ENCODE peak calls at places on chromosomes 3 and 15, in seven cellular contexts. M, D, H, F, Z, G and A are unnamed samples.

GRCh38 chr3:159817571-159817970 is 171.1 kb upstream of the IL12A start:
- DNase-seq in H (no peak), M (no peak), Z (no peak), D (no peak), F (no peak), G (no peak), A (no peak)

GRCh38 chr15:69313437-69314000 is 14.8 kb downstream of the PAQR5 start:
- DNase-seq in H (no peak), F (no peak), Z (no peak), G (no peak), D (no peak), M (no peak), A (no peak)

GRCh38 chr3:177687291-177687690 is 490.0 kb upstream of the TBL1XR1 start:
- DNase-seq in H (no peak), Z (no peak), M (no peak), D (no peak), G (no peak), F (no peak), A (no peak)

GRCh38 chr3:133113526-133113925 is 75.3 kb downstream of the TMEM108 start:
- DNase-seq in G (no peak), H (no peak), F (no peak), Z (peak; percentile 30), D (no peak), M (no peak), A (no peak)

GRCh38 chr15:78565951-78566774 is 843 bp downstream of the CHRNA5 start:
- DNase-seq in F (no peak), H (no peak), G (peak; percentile 13), D (no peak), Z (peak; percentile 60), M (no peak), A (no peak)

GRCh38 chr15:67066041-67067021 is 929 bp downstream of the SMAD3 start:
- DNase-seq in M (no peak), G (peak; percentile 35), Z (peak; percentile 44), H (peak; percentile 60), F (peak; percentile 31), D (peak; percentile 51), A (no peak)

GRCh38 chr3:142929109-142929508 is 34.4 kb downstream of the PAQR9 start:
- DNase-seq in H (peak; percentile 43), Z (peak; percentile 66), G (peak; percentile 49), F (no peak), D (no peak), M (peak; percentile 36), A (no peak)

GRCh38 chr3:71215351-71215750 is 368.2 kb downstream of the FOXP1 start:
- DNase-seq in H (no peak), G (no peak), F (no peak), M (no peak), Z (no peak), D (no peak), A (no peak)

GRCh38 chr3:105806361-105806760 is 62.5 kb downstream of the CBLB start:
- DNase-seq in M (no peak), Z (peak; percentile 82), H (no peak), D (peak; percentile 68), G (peak; percentile 65), F (no peak), A (no peak)

GRCh38 chr3:9690451-9691450 is 12.9 kb upstream of the CPNE9 start:
- DNase-seq in M (peak; percentile 51), F (no peak), D (peak; percentile 26), Z (no peak), G (peak; percentile 76), H (no peak), A (no peak)

GRCh38 chr3:12670789-12671450 is 7.0 kb upstream of the RAF1 start:
- DNase-seq in F (no peak), D (no peak), M (no peak), H (no peak), G (no peak), Z (no peak), A (no peak)

GRCh38 chr3:49654955-49655556 is 19.1 kb upstream of the APEH start:
- DNase-seq in G (no peak), D (no peak), H (no peak), F (no peak), Z (no peak), M (no peak), A (no peak)

GRCh38 chr3:43760951-43761350 is 70.2 kb downstream of the ABHD5 start:
- DNase-seq in D (no peak), M (no peak), G (no peak), Z (no peak), H (no peak), F (no peak), A (no peak)

GRCh38 chr3:197407053-197407452 is 108.6 kb upstream of the DLG1 start:
- DNase-seq in H (no peak), F (no peak), Z (no peak), G (no peak), D (no peak), M (no peak), A (no peak)

GRCh38 chr3:105790534-105790933 is 78.3 kb downstream of the CBLB start:
- DNase-seq in F (no peak), M (no peak), D (no peak), Z (no peak), G (no peak), H (no peak), A (no peak)

GRCh38 chr3:20264900-20265567 is 79.0 kb upstream of the SGO1 start:
- DNase-seq in Z (no peak), H (no peak), G (no peak), D (no peak), M (no peak), F (no peak), A (no peak)

GRCh38 chr15:40295297-40295696 is 12.4 kb upstream of the ANKRD63 start:
- DNase-seq in H (no peak), G (no peak), Z (no peak), M (no peak), D (no peak), F (no peak), A (no peak)

GRCh38 chr15:75170711-75171341 is 30.9 kb upstream of the C15orf39 start:
- DNase-seq in G (peak; percentile 64), F (no peak), Z (no peak), H (no peak), M (no peak), D (no peak), A (no peak)

GRCh38 chr15:48584090-48584831 is 61.2 kb downstream of the FBN1 start:
- DNase-seq in D (no peak), Z (no peak), H (no peak), G (no peak), F (no peak), M (no peak), A (no peak)

GRCh38 chr3:59313365-59313764 is 263.5 kb upstream of the CFAP20DC start:
- DNase-seq in G (peak; percentile 56), D (no peak), F (no peak), Z (peak; percentile 1), M (peak; percentile 62), H (peak; percentile 44), A (no peak)

GRCh38 chr3:177591371-177591770 is 394.1 kb upstream of the TBL1XR1 start:
- DNase-seq in G (peak; percentile 23), M (no peak), F (no peak), D (no peak), Z (no peak), H (no peak), A (no peak)

GRCh38 chr3:65761431-65761830 is 277.3 kb downstream of the MAGI1 start:
- DNase-seq in M (no peak), F (no peak), D (no peak), Z (no peak), G (no peak), H (no peak), A (no peak)

GRCh38 chr3:150248116-150248864 is 159.8 kb upstream of the TSC22D2 start:
- DNase-seq in D (no peak), H (no peak), Z (peak; percentile 94), G (peak; percentile 81), F (no peak), M (no peak), A (no peak)

GRCh38 chr15:42092666-42093445 is 1.5 kb downstream of the PLA2G4D start:
- DNase-seq in G (no peak), D (no peak), M (no peak), F (no peak), Z (no peak), H (no peak), A (no peak)

GRCh38 chr3:78659386-78659987 is 1108.3 kb downstream of the ROBO1 start:
- DNase-seq in Z (peak; percentile 57), M (no peak), F (no peak), H (no peak), G (peak; percentile 67), D (no peak), A (no peak)

GRCh38 chr3:14634763-14635400 is 16.7 kb upstream of the CCDC174 start:
- DNase-seq in Z (peak; percentile 84), M (no peak), D (no peak), H (no peak), F (no peak), G (no peak), A (no peak)

GRCh38 chr3:11904157-11904556 is 57.5 kb upstream of the TAMM41 start:
- DNase-seq in H (no peak), D (no peak), Z (no peak), M (no peak), F (no peak), G (no peak), A (no peak)

GRCh38 chr15:68367992-68368391 is 64.0 kb downstream of the ITGA11 start:
- DNase-seq in G (no peak), D (no peak), H (no peak), M (no peak), Z (no peak), F (no peak), A (no peak)

GRCh38 chr15:45497261-45497660 is 25.3 kb downstream of the SLC30A4 start:
- DNase-seq in G (no peak), F (no peak), H (no peak), M (no peak), Z (no peak), D (no peak), A (no peak)